ENCODE peak calls at places on chromosomes 1 and 21, in eight cellular contexts. R is AG09309; N is A549; K is choroid plexus epithelial cell; Z is fibroblast of villous mesenchyme; L is GM13977; W is tibial artery; E is CD8-positive, alpha-beta T cell. X is an unnamed sample.

GRCh38 chr1:198660341-198661056 is 21.7 kb downstream of the PTPRC start:
- DNase-seq in L (no peak), W (no peak), E (no peak), N (no peak), K (no peak), R (no peak), Z (no peak), X (no peak)

GRCh38 chr1:117034791-117035290 is 25.3 kb upstream of the TTF2 start:
- DNase-seq in R (no peak), K (no peak), Z (no peak), L (no peak), E (no peak), W (no peak), N (no peak), X (no peak)

GRCh38 chr1:114083186-114083585 is 70.5 kb downstream of the SYT6 start:
- DNase-seq in N (no peak), L (no peak), K (no peak), R (no peak), Z (no peak), W (no peak), E (no peak), X (no peak)

GRCh38 chr1:95035536-95035935 is 37.2 kb downstream of the ALG14 start:
- DNase-seq in Z (peak), R (peak), L (no peak), W (no peak), K (peak), E (no peak), N (no peak), X (no peak)

GRCh38 chr1:164716992-164717703 is 158.2 kb downstream of the PBX1 start:
- DNase-seq in N (no peak), L (no peak), W (no peak), K (no peak), Z (no peak), R (no peak), E (no peak), X (no peak)

GRCh38 chr21:29610960-29611359 is 312.2 kb downstream of the BACH1 start:
- DNase-seq in K (peak), W (no peak), L (no peak), R (no peak), Z (peak), N (no peak), E (no peak), X (no peak)

GRCh38 chr1:153260980-153261792 is 1.7 kb downstream of the LORICRIN start:
- DNase-seq in Z (peak), K (peak), W (no peak), R (no peak), N (no peak), E (peak), L (peak), X (peak)

GRCh38 chr1:219189021-219189824 is 15.5 kb downstream of the LYPLAL1 start:
- DNase-seq in L (peak), Z (peak), E (no peak), K (peak), W (no peak), N (no peak), R (peak), X (no peak)

GRCh38 chr1:240189386-240189989 is 97.8 kb downstream of the FMN2 start:
- DNase-seq in R (no peak), W (no peak), N (peak), E (no peak), Z (peak), L (peak), K (peak), X (peak)

GRCh38 chr1:204650911-204651570 is 34.5 kb downstream of the LRRN2 start:
- DNase-seq in K (no peak), N (no peak), R (no peak), L (no peak), W (no peak), Z (no peak), E (no peak), X (no peak)

GRCh38 chr1:176341656-176342055 is 121.3 kb upstream of the PAPPA2 start:
- DNase-seq in K (no peak), L (no peak), N (no peak), R (no peak), E (no peak), W (no peak), Z (no peak), X (no peak)

GRCh38 chr1:237570530-237570929 is 320.2 kb downstream of the ZP4 start:
- DNase-seq in Z (no peak), W (no peak), E (no peak), N (no peak), K (no peak), L (no peak), R (no peak), X (no peak)

GRCh38 chr1:74755475-74755874 is 22.5 kb downstream of the TYW3 start:
- DNase-seq in E (no peak), R (no peak), K (no peak), Z (no peak), L (no peak), W (no peak), N (no peak), X (no peak)

GRCh38 chr1:45512641-45513054 is 9.0 kb downstream of the PRDX1 start:
- DNase-seq in E (peak), N (peak), L (peak), Z (peak), R (no peak), W (peak), K (peak), X (peak)

GRCh38 chr1:6100801-6101783 is 55.4 kb downstream of the KCNAB2 start:
- DNase-seq in Z (no peak), L (no peak), R (no peak), N (no peak), E (no peak), W (no peak), K (no peak), X (no peak)

GRCh38 chr21:45104560-45104959 is 30.2 kb downstream of the ADARB1 start:
- DNase-seq in E (no peak), Z (no peak), N (no peak), R (no peak), W (no peak), L (no peak), K (no peak), X (no peak)

GRCh38 chr1:240946926-240947325 is 335.0 kb upstream of the GREM2 start:
- DNase-seq in W (no peak), N (peak), Z (peak), L (peak), R (peak), E (no peak), K (peak), X (peak)

GRCh38 chr1:199167460-199167859 is 528.6 kb downstream of the PTPRC start:
- DNase-seq in L (no peak), W (no peak), N (no peak), R (no peak), K (no peak), Z (no peak), E (no peak), X (no peak)

GRCh38 chr1:197737916-197738315 is 37.4 kb downstream of the DENND1B start:
- DNase-seq in W (no peak), R (no peak), L (no peak), K (no peak), Z (no peak), N (no peak), E (no peak), X (no peak)

GRCh38 chr1:208917281-208917680 is 666.2 kb upstream of the CAMK1G start:
- DNase-seq in K (no peak), E (no peak), W (no peak), Z (no peak), L (no peak), R (no peak), N (no peak), X (no peak)

GRCh38 chr1:205481629-205482071 is 22.8 kb upstream of the CDK18 start:
- DNase-seq in K (no peak), E (peak), L (no peak), W (no peak), R (peak), Z (no peak), N (no peak), X (no peak)

GRCh38 chr21:36477559-36477958 is 2.4 kb downstream of the CLDN14 start:
- DNase-seq in N (no peak), Z (no peak), L (no peak), E (no peak), R (no peak), K (no peak), W (no peak), X (no peak)

GRCh38 chr21:20083925-20084324 is 914.3 kb upstream of the NCAM2 start:
- DNase-seq in W (no peak), L (no peak), R (no peak), Z (no peak), E (no peak), K (no peak), N (no peak), X (no peak)

GRCh38 chr1:55164906-55165305 is 50.3 kb downstream of the USP24 start:
- DNase-seq in K (no peak), N (no peak), W (no peak), Z (no peak), E (no peak), L (no peak), R (no peak), X (no peak)
- TF ChIP-seq CTCF in K (no peak), N (no peak), W (no peak), Z (no peak), E (no peak), L (no peak), R (no peak), X (no peak)

GRCh38 chr1:228073870-228074545 is 8.5 kb upstream of the ARF1 start:
- DNase-seq in K (no peak), L (no peak), Z (no peak), N (no peak), W (no peak), E (no peak), R (no peak), X (no peak)
- TF ChIP-seq CTCF in K (peak), L (peak), Z (no peak), N (peak), W (no peak), E (no peak), R (peak), X (no peak)

DNA sequence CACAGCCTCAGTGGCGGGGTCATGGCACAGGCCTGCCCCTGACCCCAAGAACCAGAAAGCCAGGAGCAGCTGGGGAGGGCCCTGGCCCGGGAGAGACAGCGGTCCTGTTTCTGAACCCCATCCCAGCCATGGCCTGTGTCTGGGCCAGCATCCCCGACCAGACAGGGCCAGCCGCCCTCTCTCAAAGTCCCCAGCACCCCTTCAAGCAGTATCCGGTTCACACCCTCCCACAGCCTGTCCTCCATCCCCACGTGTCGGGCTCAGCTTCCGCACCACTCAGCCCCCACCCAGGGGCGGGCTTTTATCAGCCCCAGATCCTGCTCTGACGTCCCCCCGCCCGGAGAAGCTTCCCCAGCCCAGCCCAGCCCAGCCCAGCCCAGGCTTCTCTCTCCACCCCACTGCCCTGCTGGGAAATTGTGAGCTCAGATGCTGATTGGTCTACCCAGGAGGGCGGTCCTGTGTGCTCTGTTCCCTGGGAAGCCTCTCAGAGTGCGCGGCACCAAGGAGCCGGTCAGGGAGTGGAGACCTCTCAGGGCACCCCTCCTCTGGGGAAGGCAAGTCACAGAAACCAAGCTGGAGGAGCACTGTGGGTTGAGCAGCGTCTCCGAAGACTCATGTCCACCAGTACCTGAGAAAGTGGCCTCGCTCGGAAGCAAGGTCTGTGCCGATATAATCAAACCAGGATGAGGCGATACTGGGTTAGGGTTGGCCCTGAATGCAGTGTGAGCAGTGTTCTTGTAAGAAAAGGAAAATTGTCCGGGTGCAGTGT is 4.7 kb upstream of the FAAP20 start:
- DNase-seq in N (peak), L (peak), Z (peak), K (peak), R (peak), W (peak), E (peak), X (peak)
- TF ChIP-seq CTCF in N (no peak), L (no peak), Z (no peak), K (peak), R (no peak), W (no peak), E (no peak), X (no peak)

GRCh38 chr1:39779137-39779536 is 8.0 kb upstream of the OXCT2 start:
- DNase-seq in Z (no peak), N (no peak), W (no peak), L (no peak), K (no peak), E (no peak), R (no peak), X (no peak)

GRCh38 chr1:39782103-39782502 is 6.6 kb downstream of the BMP8B start:
- DNase-seq in N (no peak), L (no peak), R (no peak), E (no peak), K (no peak), Z (no peak), W (no peak), X (no peak)

GRCh38 chr1:39781349-39781715 is 7.3 kb downstream of the BMP8B start:
- DNase-seq in L (no peak), E (no peak), Z (no peak), K (no peak), W (no peak), N (no peak), R (no peak), X (no peak)

GRCh38 chr1:39776886-39777683 is 5.9 kb upstream of the OXCT2 start:
- DNase-seq in E (no peak), L (no peak), R (no peak), N (no peak), W (no peak), Z (no peak), K (no peak), X (no peak)

GRCh38 chr1:39779821-39780220 is 8.7 kb upstream of the OXCT2 start:
- DNase-seq in N (no peak), L (no peak), W (no peak), E (no peak), R (no peak), Z (no peak), K (no peak), X (no peak)
- TF ChIP-seq CTCF in N (no peak), L (no peak), W (no peak), E (no peak), R (no peak), Z (no peak), K (no peak), X (no peak)

DNA sequence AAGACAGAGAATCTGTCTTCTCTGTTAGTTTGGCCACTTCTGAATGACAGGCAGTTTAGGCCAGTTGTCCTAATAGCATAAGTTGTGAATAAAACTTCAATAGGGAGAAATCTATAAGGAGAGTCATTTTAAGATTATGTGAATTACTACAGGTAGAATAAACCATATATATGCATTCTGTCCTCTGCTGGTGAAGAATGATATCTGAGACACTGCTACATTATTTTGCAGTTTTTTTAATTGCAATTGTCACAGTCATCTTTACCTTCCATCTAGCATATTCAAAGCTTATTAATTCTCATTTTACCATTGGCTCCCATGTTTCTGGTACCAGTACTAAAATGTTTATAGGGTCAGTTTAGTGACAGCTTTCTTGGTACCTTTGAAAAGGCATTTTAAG is 519.6 kb upstream of the DEPDC1 start:
- DNase-seq in N (no peak), W (no peak), E (no peak), Z (no peak), L (no peak), K (no peak), R (no peak), X (no peak)
- TF ChIP-seq CTCF in N (no peak), W (no peak), E (no peak), Z (no peak), L (no peak), K (no peak), R (no peak), X (no peak)

GRCh38 chr1:89633745-89634625 is 1.1 kb downstream of the LRRC8C start:
- DNase-seq in E (no peak), W (no peak), L (no peak), K (peak), R (no peak), Z (peak), N (peak), X (peak)

GRCh38 chr1:89630046-89630445 is 2.9 kb upstream of the LRRC8C start:
- DNase-seq in Z (no peak), W (no peak), R (no peak), K (peak), E (no peak), N (no peak), L (no peak), X (no peak)

GRCh38 chr1:89633103-89633744 is at the start of gene LRRC8C:
- DNase-seq in E (peak), K (peak), Z (peak), L (peak), N (peak), R (no peak), W (peak), X (peak)

GRCh38 chr1:89631756-89632155 is 1.2 kb upstream of the LRRC8C start:
- DNase-seq in R (no peak), K (no peak), Z (no peak), L (no peak), N (no peak), W (no peak), E (no peak), X (no peak)

DNA sequence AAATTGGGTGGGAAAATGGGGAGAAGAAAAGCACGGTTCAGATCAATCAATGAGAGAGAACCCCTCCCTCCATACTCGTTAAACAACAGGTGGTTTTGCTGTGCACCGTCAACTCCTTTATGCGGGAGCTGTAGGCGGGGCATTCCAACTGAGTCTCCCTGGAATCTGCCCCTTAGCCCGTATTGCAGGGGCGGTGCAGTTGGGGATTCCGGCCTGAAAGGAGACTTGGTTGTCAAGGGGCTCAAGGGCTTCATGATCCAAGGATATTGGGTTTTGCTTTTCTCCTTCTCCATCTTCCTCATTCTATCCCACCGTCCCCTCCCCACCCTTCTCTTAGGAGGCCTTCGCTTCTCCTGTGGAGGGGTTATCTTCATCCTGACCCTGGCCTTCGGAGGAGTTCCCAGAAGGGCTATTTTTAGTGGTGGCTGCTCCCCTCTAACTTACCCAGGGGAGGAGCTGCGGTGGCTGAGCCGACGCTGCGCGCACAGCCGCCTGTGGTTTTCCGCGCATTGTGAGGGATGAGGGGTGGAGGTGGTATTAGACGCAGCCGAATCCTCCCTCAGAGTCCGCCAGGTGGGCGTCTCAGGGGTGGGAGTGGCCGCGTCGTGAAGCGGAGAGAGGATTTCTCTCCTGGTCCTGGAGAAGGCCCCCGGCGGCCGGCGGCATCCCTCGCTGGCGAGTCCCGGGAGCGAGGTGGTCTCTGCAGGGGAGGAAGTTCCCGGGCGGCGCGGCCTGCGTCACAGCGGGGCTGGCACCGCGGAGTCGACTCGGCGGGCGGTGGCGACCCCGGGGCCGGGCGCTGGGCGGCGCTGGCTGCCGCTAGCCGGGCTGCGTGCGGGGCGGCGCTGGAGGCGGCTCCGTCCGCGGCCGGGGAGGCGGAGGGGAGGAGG is 462 bp upstream of the LRRC8C start:
- DNase-seq in L (peak), N (peak), E (peak), W (peak), R (no peak), Z (peak), K (peak), X (peak)
- TF ChIP-seq CTCF in L (peak), N (peak), E (peak), W (peak), R (peak), Z (no peak), K (peak), X (no peak)

GRCh38 chr21:42117229-42118048 is 46.3 kb downstream of the UMODL1 start:
- DNase-seq in W (peak), L (peak), Z (peak), K (peak), N (peak), R (peak), E (peak), X (peak)
- TF ChIP-seq CTCF in W (peak), L (peak), Z (peak), K (peak), N (peak), R (peak), E (peak), X (peak)

GRCh38 chr1:202501281-202501680 is 152.8 kb downstream of the PPP1R12B start:
- DNase-seq in N (peak), K (peak), L (no peak), Z (peak), W (no peak), E (no peak), R (no peak), X (no peak)
- TF ChIP-seq CTCF in N (peak), K (peak), L (peak), Z (peak), W (peak), E (no peak), R (peak), X (no peak)